ENCODE peak calls at places on chromosome 1, in seven cellular contexts. One of them, this sample, is unnamed.

GRCh38 chr1:180918519-180918918 is 5.8 kb downstream of the KIAA1614 start:
- DNase-seq in activated CD4-positive, alpha-beta T cell treated with anti-CD3 and anti-CD28 coated beads, Interleukin-2, amount 50 U/mL, for 1 hour: no peak
- DNase-seq in nephron progenitor cell: peak; percentile 36
- DNase-seq in heart right ventricle: no peak
- DNase-seq in bronchial epithelial cell: no peak
- DNase-seq in tibial nerve: no peak
- DNase-seq in brain microvascular endothelial cell: no peak
- DNase-seq in this sample: no peak

GRCh38 chr1:8858888-8859706 is 19.4 kb downstream of the ENO1 start:
- DNase-seq in nephron progenitor cell: peak; percentile 60
- DNase-seq in bronchial epithelial cell: peak; percentile 50
- DNase-seq in heart right ventricle: peak; percentile 54
- DNase-seq in activated CD4-positive, alpha-beta T cell treated with anti-CD3 and anti-CD28 coated beads, Interleukin-2, amount 50 U/mL, for 1 hour: peak; percentile 48
- DNase-seq in brain microvascular endothelial cell: peak; percentile 56
- DNase-seq in tibial nerve: peak; percentile 79
- DNase-seq in this sample: peak; percentile 67

GRCh38 chr1:77888429-77889239 is at the start of gene NEXN:
- DNase-seq in bronchial epithelial cell: no peak
- DNase-seq in nephron progenitor cell: peak; percentile 80
- DNase-seq in tibial nerve: peak; percentile 62
- DNase-seq in heart right ventricle: peak; percentile 83
- DNase-seq in brain microvascular endothelial cell: peak; percentile 76
- DNase-seq in activated CD4-positive, alpha-beta T cell treated with anti-CD3 and anti-CD28 coated beads, Interleukin-2, amount 50 U/mL, for 1 hour: peak; percentile 0
- DNase-seq in this sample: peak; percentile 82

GRCh38 chr1:233253231-233254038 is 42.1 kb downstream of the PCNX2 start:
- DNase-seq in brain microvascular endothelial cell: no peak
- DNase-seq in heart right ventricle: no peak
- DNase-seq in activated CD4-positive, alpha-beta T cell treated with anti-CD3 and anti-CD28 coated beads, Interleukin-2, amount 50 U/mL, for 1 hour: no peak
- DNase-seq in nephron progenitor cell: no peak
- DNase-seq in tibial nerve: no peak
- DNase-seq in bronchial epithelial cell: no peak
- DNase-seq in this sample: no peak

GRCh38 chr1:204937901-204938300 is 67.2 kb downstream of the NFASC start:
- DNase-seq in brain microvascular endothelial cell: no peak
- DNase-seq in activated CD4-positive, alpha-beta T cell treated with anti-CD3 and anti-CD28 coated beads, Interleukin-2, amount 50 U/mL, for 1 hour: no peak
- DNase-seq in tibial nerve: no peak
- DNase-seq in nephron progenitor cell: no peak
- DNase-seq in bronchial epithelial cell: no peak
- DNase-seq in heart right ventricle: no peak
- DNase-seq in this sample: no peak

GRCh38 chr1:73674945-73675561 is 522.9 kb downstream of the LRRIQ3 start:
- DNase-seq in heart right ventricle: no peak
- DNase-seq in tibial nerve: no peak
- DNase-seq in brain microvascular endothelial cell: no peak
- DNase-seq in bronchial epithelial cell: peak; percentile 38
- DNase-seq in activated CD4-positive, alpha-beta T cell treated with anti-CD3 and anti-CD28 coated beads, Interleukin-2, amount 50 U/mL, for 1 hour: no peak
- DNase-seq in nephron progenitor cell: peak; percentile 3
- DNase-seq in this sample: no peak

GRCh38 chr1:31739281-31739853 is 24.8 kb downstream of the ADGRB2 start:
- DNase-seq in brain microvascular endothelial cell: no peak
- DNase-seq in heart right ventricle: no peak
- DNase-seq in nephron progenitor cell: peak; percentile 61
- DNase-seq in activated CD4-positive, alpha-beta T cell treated with anti-CD3 and anti-CD28 coated beads, Interleukin-2, amount 50 U/mL, for 1 hour: no peak
- DNase-seq in bronchial epithelial cell: peak; percentile 64
- DNase-seq in tibial nerve: no peak
- DNase-seq in this sample: no peak

GRCh38 chr1:68213843-68214242 is 18.5 kb downstream of the WLS start:
- DNase-seq in brain microvascular endothelial cell: peak; percentile 56
- DNase-seq in tibial nerve: peak; percentile 83
- DNase-seq in activated CD4-positive, alpha-beta T cell treated with anti-CD3 and anti-CD28 coated beads, Interleukin-2, amount 50 U/mL, for 1 hour: no peak
- DNase-seq in heart right ventricle: peak; percentile 73
- DNase-seq in bronchial epithelial cell: peak; percentile 74
- DNase-seq in nephron progenitor cell: no peak
- DNase-seq in this sample: peak; percentile 52

GRCh38 chr1:183418696-183419095 is 516 bp upstream of the NMNAT2 start:
- DNase-seq in activated CD4-positive, alpha-beta T cell treated with anti-CD3 and anti-CD28 coated beads, Interleukin-2, amount 50 U/mL, for 1 hour: no peak
- DNase-seq in tibial nerve: no peak
- DNase-seq in heart right ventricle: no peak
- DNase-seq in nephron progenitor cell: no peak
- DNase-seq in brain microvascular endothelial cell: no peak
- DNase-seq in bronchial epithelial cell: no peak
- DNase-seq in this sample: no peak

GRCh38 chr1:67937651-67938050 is 104.4 kb upstream of the GNG12 start:
- DNase-seq in bronchial epithelial cell: no peak
- DNase-seq in heart right ventricle: no peak
- DNase-seq in brain microvascular endothelial cell: peak; percentile 32
- DNase-seq in activated CD4-positive, alpha-beta T cell treated with anti-CD3 and anti-CD28 coated beads, Interleukin-2, amount 50 U/mL, for 1 hour: no peak
- DNase-seq in tibial nerve: no peak
- DNase-seq in nephron progenitor cell: peak; percentile 30
- DNase-seq in this sample: no peak

GRCh38 chr1:46080257-46080656 is 52.2 kb downstream of the PIK3R3 start:
- DNase-seq in bronchial epithelial cell: no peak
- DNase-seq in brain microvascular endothelial cell: no peak
- DNase-seq in heart right ventricle: no peak
- DNase-seq in activated CD4-positive, alpha-beta T cell treated with anti-CD3 and anti-CD28 coated beads, Interleukin-2, amount 50 U/mL, for 1 hour: no peak
- DNase-seq in tibial nerve: no peak
- DNase-seq in nephron progenitor cell: no peak
- DNase-seq in this sample: no peak

GRCh38 chr1:52127181-52128175 is 14.4 kb upstream of the ZFYVE9 start:
- DNase-seq in activated CD4-positive, alpha-beta T cell treated with anti-CD3 and anti-CD28 coated beads, Interleukin-2, amount 50 U/mL, for 1 hour: no peak
- DNase-seq in tibial nerve: peak; percentile 38
- DNase-seq in nephron progenitor cell: peak; percentile 7
- DNase-seq in brain microvascular endothelial cell: peak; percentile 61
- DNase-seq in heart right ventricle: peak; percentile 36
- DNase-seq in bronchial epithelial cell: peak; percentile 80
- DNase-seq in this sample: peak; percentile 66

This sample was measured in EL.